ENCODE peak calls at places on chromosomes 6 and 20, in eight cellular contexts. B is CD8-positive, alpha-beta T cell; D is endothelial cell of umbilical vein; P is heart right ventricle; H is mesendoderm; C is CD8-positive, alpha-beta memory T cell; O is keratinocyte; X is HCT116. J is an unnamed sample.

GRCh38 chr6:38269773-38270172 is 370.0 kb downstream of the BTBD9 start:
- DNase-seq in X (no peak), C (no peak), D (peak), O (no peak), P (no peak), B (no peak), H (no peak), J (no peak)

GRCh38 chr6:11428895-11429294 is 108.7 kb upstream of the TMEM170B start:
- DNase-seq in H (peak), D (no peak), C (no peak), P (no peak), X (no peak), O (no peak), B (no peak), J (no peak)

GRCh38 chr6:74731204-74731603 is 474.6 kb downstream of the COL12A1 start:
- DNase-seq in C (no peak), B (no peak), D (peak), P (no peak), X (no peak), H (no peak), O (no peak), J (no peak)

GRCh38 chr6:47083586-47084047 is 41.5 kb upstream of the ADGRF1 start:
- DNase-seq in X (no peak), C (no peak), P (peak), B (no peak), O (no peak), D (peak), H (no peak), J (peak)

GRCh38 chr20:63913768-63914167 is 18.8 kb downstream of the DNAJC5 start:
- DNase-seq in D (no peak), H (peak), C (no peak), O (no peak), P (no peak), X (no peak), B (no peak), J (no peak)

GRCh38 chr6:99492137-99492536 is 23.1 kb downstream of the USP45 start:
- DNase-seq in X (no peak), B (no peak), O (no peak), P (no peak), D (no peak), C (no peak), H (no peak), J (no peak)

GRCh38 chr6:162964703-162965140 is 236.9 kb downstream of the PACRG start:
- DNase-seq in B (no peak), D (no peak), C (no peak), X (peak), O (peak), H (no peak), P (peak), J (no peak)

GRCh38 chr6:34424200-34425131 is 1.4 kb downstream of the RPS10 start:
- DNase-seq in B (no peak), D (no peak), X (no peak), H (peak), O (no peak), P (no peak), C (no peak), J (no peak)

GRCh38 chr6:132190097-132190814 is 211.0 kb downstream of the MOXD1 start:
- DNase-seq in H (peak), B (no peak), O (no peak), C (no peak), P (no peak), X (peak), D (peak), J (no peak)

GRCh38 chr6:69647726-69648125 is 149.1 kb downstream of the LMBRD1 start:
- DNase-seq in D (no peak), C (no peak), H (no peak), O (no peak), P (no peak), X (no peak), B (no peak), J (no peak)

GRCh38 chr6:160315310-160315709 is 32.9 kb upstream of the SLC22A3 start:
- DNase-seq in C (no peak), O (no peak), B (no peak), H (no peak), P (no peak), X (no peak), D (no peak), J (no peak)

GRCh38 chr6:34227656-34228421 is 8.8 kb upstream of the HMGA1 start:
- DNase-seq in D (no peak), B (no peak), O (no peak), C (no peak), P (no peak), H (no peak), X (no peak), J (no peak)

GRCh38 chr20:48716086-48716485 is 111.7 kb downstream of the PREX1 start:
- DNase-seq in B (peak), P (no peak), H (no peak), O (no peak), X (no peak), C (peak), D (no peak), J (no peak)

GRCh38 chr6:166341915-166342292 is 441 bp downstream of the SFT2D1 start:
- DNase-seq in P (no peak), X (no peak), C (no peak), D (no peak), O (no peak), B (no peak), H (peak), J (no peak)

DNA sequence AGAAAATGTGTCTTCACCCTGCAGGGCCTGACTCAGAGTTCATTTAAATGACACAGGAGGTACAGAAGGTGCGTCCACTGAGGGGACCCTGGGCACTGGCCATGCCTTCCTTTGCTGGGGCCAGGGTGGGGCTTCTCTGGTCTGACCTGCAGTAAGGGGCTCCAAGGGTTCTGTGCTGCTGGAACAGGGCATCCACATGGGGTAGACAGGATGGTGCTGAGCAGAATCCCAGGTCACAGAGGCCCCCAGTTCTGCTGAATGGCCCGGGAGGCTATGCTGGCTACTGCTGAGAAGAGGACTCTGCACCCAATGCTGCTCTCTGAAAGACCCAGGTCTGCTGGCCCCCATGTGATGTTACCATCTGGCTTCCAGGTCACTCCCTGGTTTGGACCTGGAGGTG is 150.4 kb upstream of the GGTLC1 start:
- DNase-seq in O (no peak), H (no peak), P (no peak), X (no peak), C (no peak), D (no peak), B (no peak), J (no peak)
- H3K27ac ChIP-seq in O (no peak), H (no peak), P (no peak), X (no peak), C (no peak), D (no peak), B (no peak), J (no peak)

DNA sequence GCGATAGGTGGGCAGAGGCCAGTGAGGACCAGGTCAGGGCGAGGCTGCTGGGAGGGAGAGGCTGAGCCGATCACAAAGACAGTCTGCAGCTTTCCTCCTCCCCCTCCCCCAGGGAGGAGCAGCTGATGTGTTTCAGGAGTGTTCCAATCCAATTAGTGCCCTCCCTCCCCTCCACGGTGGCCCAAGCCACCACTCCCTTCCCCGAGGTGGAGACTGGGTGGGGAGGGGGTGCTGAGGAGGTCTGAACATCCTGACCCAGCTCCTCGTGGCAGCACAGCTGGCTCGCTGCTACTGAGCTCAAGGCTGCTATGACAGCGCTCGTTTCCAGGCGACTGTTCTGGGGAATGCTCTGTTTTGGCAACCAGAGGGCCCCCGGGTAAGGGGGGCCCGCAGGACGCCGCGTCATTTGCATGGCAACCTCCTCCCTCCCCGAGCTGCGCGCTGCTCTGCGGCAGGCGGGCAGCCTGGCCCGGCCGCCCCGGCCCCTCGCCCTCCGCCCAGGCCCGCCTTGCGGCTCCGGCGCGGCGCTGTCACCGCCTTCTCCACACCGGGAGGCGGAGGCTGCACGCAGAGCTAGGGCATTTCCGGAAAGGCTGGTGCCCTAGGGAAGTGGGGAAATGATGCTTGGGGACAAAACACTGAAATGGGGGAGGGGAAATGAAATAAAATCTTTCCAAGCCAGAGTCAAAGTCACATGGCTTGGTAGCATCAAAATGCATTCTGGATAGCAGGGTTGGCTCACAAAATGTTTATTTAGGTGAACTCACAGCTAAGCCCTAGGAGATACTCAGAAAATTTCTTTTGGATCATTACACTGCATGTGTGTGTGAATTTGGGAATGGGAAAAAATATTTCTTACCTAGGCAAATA is 67.4 kb upstream of the PIM1 start:
- DNase-seq in D (peak), B (peak), H (peak), C (peak), P (peak), X (peak), O (no peak), J (peak)
- H3K27ac ChIP-seq in D (peak), B (peak), H (peak), C (peak), P (peak), X (peak), O (peak), J (peak)

DNA sequence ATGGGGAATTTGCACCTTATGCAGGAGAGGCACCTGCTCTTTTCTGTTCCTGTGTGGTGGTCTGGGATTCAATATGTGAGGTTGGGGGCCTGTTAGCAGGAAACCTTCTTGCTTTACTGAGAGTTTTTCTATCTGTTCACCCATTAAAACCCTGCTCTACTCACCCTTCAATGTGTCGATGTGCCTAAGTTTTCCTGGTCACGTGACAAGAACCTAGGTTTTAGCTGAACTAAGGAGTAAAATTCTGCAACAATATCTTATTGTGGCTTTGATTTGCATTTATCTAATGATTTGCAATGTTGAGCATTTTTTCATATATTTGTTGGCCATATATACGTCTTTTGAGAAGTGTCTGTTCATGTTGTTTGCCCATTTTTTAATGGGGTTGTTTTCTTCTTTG is 979.9 kb downstream of the HACE1 start:
- DNase-seq in H (no peak), C (no peak), O (no peak), X (no peak), D (no peak), B (no peak), P (no peak), J (no peak)
- H3K27ac ChIP-seq in H (no peak), C (no peak), O (no peak), X (no peak), D (no peak), B (no peak), P (no peak), J (no peak)

GRCh38 chr6:103327079-103327478 is 1532.6 kb downstream of the HACE1 start:
- DNase-seq in P (no peak), H (no peak), B (no peak), D (no peak), O (no peak), C (no peak), X (no peak), J (no peak)
- H3K27ac ChIP-seq in P (no peak), H (no peak), B (no peak), D (no peak), O (no peak), C (no peak), X (no peak), J (no peak)

DNA sequence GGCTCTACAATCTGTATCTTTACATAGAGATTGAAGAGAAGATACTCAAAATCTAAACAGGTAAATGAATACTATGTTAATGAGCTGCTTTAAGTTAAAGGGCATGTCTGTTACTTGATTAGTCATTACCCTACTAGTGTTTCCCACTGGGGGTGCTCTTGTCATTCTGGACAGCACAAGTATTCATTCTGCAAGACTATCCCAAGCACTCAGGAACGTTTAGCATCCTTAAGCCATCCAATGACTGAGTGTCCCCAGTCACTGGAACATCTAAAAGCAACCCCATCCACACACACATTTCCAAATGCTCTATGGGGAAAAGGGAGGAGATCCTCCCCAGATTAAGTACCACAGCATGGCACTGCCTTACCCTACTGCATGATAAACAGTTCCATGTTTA is 25.7 kb downstream of the EZR start:
- DNase-seq in X (peak), P (no peak), C (no peak), B (no peak), H (peak), O (no peak), D (peak), J (no peak)
- H3K27ac ChIP-seq in X (peak), P (no peak), C (no peak), B (no peak), H (no peak), O (no peak), D (no peak), J (no peak)

DNA sequence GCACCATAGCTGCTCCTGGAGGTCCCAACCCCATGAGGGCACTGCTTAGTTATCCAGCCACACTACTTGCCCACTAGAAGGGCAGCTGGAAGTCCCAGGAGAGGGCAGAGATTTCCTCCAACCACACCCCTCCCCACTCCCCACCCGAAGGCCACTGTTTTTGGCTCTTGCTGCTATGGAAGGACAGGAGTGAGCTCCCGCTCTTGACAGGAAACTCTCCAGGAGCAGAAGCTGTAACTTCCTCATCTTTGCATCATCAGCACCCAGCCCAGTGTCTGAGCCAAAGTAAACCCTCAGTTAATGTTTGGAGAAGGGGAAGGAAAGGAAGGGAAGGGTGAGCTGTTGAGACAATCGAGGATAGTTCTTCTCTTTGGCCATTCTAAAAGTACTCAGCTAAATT is 120.7 kb downstream of the MTFR2 start:
- DNase-seq in P (peak), D (no peak), O (no peak), X (no peak), H (no peak), C (no peak), B (no peak), J (no peak)
- H3K27ac ChIP-seq in P (no peak), D (no peak), O (no peak), X (no peak), H (no peak), C (no peak), B (no peak), J (no peak)

DNA sequence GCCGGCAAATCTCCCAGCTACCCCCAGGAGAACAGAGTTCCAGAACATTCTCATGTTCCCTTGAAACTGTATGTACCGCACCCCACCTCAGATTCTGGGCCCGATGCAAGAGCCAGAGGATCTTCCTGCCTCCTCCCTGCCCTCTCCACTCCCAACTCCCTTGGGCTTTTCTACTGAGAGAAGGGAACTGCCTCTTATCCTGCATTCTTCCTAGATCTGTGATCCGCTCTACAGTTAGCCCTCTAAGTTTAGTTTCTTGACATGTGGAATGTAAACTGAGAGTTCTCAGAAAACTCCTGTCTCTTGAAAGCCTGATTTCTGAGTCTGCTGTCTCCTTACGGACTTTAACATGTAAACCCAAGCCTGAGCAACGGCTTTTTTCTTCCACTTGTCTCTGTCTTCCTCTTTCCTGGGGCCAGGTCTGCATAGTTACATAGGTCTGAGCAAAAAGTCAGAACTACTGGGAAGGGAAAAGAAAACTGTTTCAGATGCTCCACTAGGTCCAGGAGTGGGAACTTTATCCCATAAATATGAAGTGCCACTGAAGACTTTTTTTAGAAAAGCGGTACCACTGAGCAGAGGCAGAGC is 86.5 kb upstream of the TNFAIP3 start:
- DNase-seq in O (no peak), H (no peak), X (no peak), D (no peak), P (no peak), C (no peak), B (no peak), J (no peak)
- H3K27ac ChIP-seq in O (no peak), H (no peak), X (no peak), D (no peak), P (no peak), C (no peak), B (no peak), J (no peak)

GRCh38 chr20:25079171-25079570 is 2.8 kb downstream of the VSX1 start:
- DNase-seq in P (no peak), X (no peak), D (no peak), C (no peak), B (no peak), O (no peak), H (no peak), J (no peak)

GRCh38 chr20:25076201-25076600 is 5.7 kb downstream of the VSX1 start:
- DNase-seq in B (no peak), C (no peak), X (peak), H (no peak), D (no peak), P (no peak), O (no peak), J (no peak)

GRCh38 chr20:25076731-25077609 is 5.0 kb downstream of the VSX1 start:
- DNase-seq in O (peak), H (no peak), C (no peak), P (no peak), X (peak), B (no peak), D (no peak), J (no peak)

GRCh38 chr20:25078662-25079061 is 3.3 kb downstream of the VSX1 start:
- DNase-seq in H (no peak), B (no peak), X (no peak), D (no peak), C (no peak), P (no peak), O (no peak), J (no peak)

GRCh38 chr20:25077610-25078169 is 4.3 kb downstream of the VSX1 start:
- DNase-seq in C (no peak), B (no peak), D (no peak), X (no peak), H (no peak), P (no peak), O (no peak), J (no peak)
- H3K27ac ChIP-seq in C (no peak), B (no peak), D (no peak), X (no peak), H (no peak), P (no peak), O (no peak), J (no peak)